ENCODE peak calls at places on chromosomes 13 and 19, in four cellular contexts. S is trophoblast cell, U is IMR-90, L is mesenchymal stem cell. M is an unnamed sample. For H3K36me3, the result is how much of the 10 kb centered on the place peaks cover.

GRCh38 chr13:27638521-27638920 is 16.8 kb downstream of the POLR1D start:
- DNase-seq in S (no peak), U (peak), L (peak), M (no peak)

GRCh38 chr13:44431150-44431549 is 57.5 kb downstream of the SERP2 start:
- DNase-seq in S (peak), U (no peak), L (no peak), M (no peak)

GRCh38 chr13:113664751-113665581 is 2.1 kb upstream of the GRK1 start:
- DNase-seq in S (no peak), U (no peak), L (no peak), M (no peak)

GRCh38 chr19:30693179-30693578 is 321.0 kb downstream of the ZNF536 start:
- DNase-seq in S (no peak), U (no peak), L (no peak), M (no peak)

GRCh38 chr19:1871630-1872029 is 8.3 kb upstream of the KLF16 start:
- DNase-seq in S (no peak), U (no peak), L (no peak), M (no peak)

GRCh38 chr13:106534844-106535551 is 464 bp downstream of the EFNB2 start:
- DNase-seq in S (peak), U (peak), L (peak), M (no peak)

GRCh38 chr13:39417643-39418042 is 185.3 kb downstream of the LHFPL6 start:
- DNase-seq in S (peak), U (peak), L (peak), M (peak)

GRCh38 chr19:42567567-42567966 is 27.2 kb downstream of the CEACAM8 start:
- DNase-seq in S (no peak), U (no peak), L (no peak), M (no peak)

GRCh38 chr19:7789447-7789846 is 26.4 kb downstream of the CLEC4M start:
- DNase-seq in S (peak), U (no peak), L (no peak), M (no peak)

GRCh38 chr13:29749401-29750177 is 100.8 kb downstream of the UBL3 start:
- DNase-seq in S (peak), U (peak), L (peak), M (no peak)

GRCh38 chr13:113110852-113111315 is 5.3 kb downstream of the F7 start:
- DNase-seq in S (no peak), U (no peak), L (no peak), M (no peak)

GRCh38 chr13:47621931-47622330 is 379.1 kb downstream of the SUCLA2 start:
- DNase-seq in S (no peak), U (peak), L (no peak), M (no peak)

GRCh38 chr13:58151452-58151851 is 519.9 kb downstream of the PCDH17 start:
- DNase-seq in S (no peak), U (no peak), L (peak), M (no peak)

GRCh38 chr19:30556230-30556711 is 184.1 kb downstream of the ZNF536 start:
- DNase-seq in S (no peak), U (no peak), L (no peak), M (no peak)

GRCh38 chr19:22600690-22601648 is 33.2 kb upstream of the ZNF492 start:
- DNase-seq in S (no peak), U (no peak), L (no peak), M (no peak)

GRCh38 chr19:3459322-3459881 is 20.9 kb downstream of the SMIM24 start:
- DNase-seq in S (peak), U (peak), L (peak), M (no peak)

GRCh38 chr19:41564515-41565383 is 11.2 kb upstream of the CEACAM21 start:
- DNase-seq in S (no peak), U (no peak), L (peak), M (peak)

GRCh38 chr19:53432088-53432661 is 391 bp downstream of the ZNF761 start:
- DNase-seq in S (peak), U (peak), L (peak), M (peak)

GRCh38 chr13:64488731-64489130 is 2741.4 kb downstream of the PCDH9 start:
- DNase-seq in S (no peak), U (peak), L (peak), M (no peak)

GRCh38 chr13:56558698-56559320 is 581.9 kb upstream of the PRR20A start:
- DNase-seq in S (no peak), U (no peak), L (no peak), M (no peak)

GRCh38 chr13:80684525-80685017 is 343.6 kb upstream of the SPRY2 start:
- DNase-seq in S (no peak), U (no peak), L (no peak), M (peak)

GRCh38 chr13:45441633-45442032 is 23.1 kb upstream of the COG3 start:
- DNase-seq in S (no peak), U (peak), L (peak), M (no peak)

GRCh38 chr13:105732946-105733529 is 802.4 kb downstream of the EFNB2 start:
- DNase-seq in S (no peak), U (no peak), L (no peak), M (no peak)

GRCh38 chr19:13615890-13616289 is 109.6 kb upstream of the CACNA1A start:
- DNase-seq in S (no peak), U (peak), L (no peak), M (no peak)

GRCh38 chr19:17495639-17496265 is 15.7 kb upstream of the PGLS start:
- DNase-seq in S (no peak), U (no peak), L (no peak), M (no peak)

DNA sequence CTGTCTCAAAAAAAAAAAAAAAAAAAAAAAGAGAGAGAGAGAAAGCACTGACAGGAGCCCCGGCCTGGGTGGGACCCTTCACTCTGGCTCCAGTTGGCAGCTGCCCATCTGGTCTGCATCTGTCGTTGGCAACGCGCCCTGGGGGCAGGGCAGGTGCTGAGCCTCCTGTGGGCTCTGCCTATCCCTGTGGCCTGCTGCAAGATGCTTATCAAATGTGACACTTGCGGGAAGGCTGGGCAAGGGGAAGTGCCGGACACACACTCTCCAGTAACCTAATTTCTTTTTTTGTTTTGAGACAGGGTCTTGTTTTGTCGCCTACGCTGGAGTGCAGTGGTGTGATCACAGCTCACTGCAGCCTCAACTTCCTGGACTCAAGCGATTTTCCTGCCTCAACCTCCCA is 10.7 kb upstream of the KPTN start:
- DNase-seq in S (no peak), U (no peak), L (no peak), M (no peak)
- H3K36me3 ChIP-seq in S (half or more), U (half or more), L (half or more), M (under half)

GRCh38 chr19:50376166-50377050 is at the start of gene NR1H2:
- DNase-seq in S (peak), U (peak), L (peak), M (peak)
- H3K14ac ChIP-seq in S (peak), U (peak), L (peak), M (peak)

DNA sequence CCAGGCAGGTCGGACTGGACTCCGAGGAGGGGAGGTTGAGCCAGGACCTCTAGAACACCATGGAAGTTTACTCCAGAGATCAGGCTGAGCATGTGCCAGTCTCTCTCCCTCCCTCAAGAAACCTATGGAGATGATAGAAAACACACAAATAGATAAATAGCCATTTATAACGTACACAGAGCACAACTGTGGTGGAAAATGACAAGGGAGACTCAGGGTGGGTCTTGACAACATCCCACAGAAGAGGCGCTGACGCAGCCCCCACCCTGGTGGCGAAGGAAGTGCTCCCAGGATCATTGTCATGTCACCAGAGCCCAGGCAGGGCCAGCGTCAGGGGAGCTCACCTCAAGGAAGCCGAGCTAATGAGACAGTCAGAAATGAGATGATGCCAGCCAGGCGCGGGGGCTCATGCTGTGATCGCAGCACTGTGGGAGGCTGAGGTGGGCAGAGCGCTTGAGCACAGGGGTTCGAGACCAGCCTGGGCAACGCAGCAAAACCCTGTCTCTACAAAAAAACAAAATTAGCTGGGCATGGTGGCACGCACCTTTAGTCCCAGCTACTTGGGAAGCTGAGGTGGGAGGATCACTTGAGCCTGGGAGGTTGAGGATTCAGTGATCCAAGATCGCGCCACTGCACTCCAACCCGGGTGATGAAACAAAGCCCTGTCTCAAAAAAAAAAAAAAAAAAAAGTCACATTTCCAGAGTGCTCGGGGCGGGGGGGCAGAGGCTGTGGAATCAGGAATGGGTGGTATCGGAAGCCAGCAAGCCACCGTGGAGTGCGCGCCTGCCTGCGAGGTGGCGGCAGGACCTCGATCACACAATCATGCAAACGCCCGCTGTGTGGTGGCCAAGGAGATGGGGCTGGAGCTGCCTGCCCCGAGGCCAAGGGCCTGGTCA is 178.4 kb downstream of the KDM4B start:
- DNase-seq in S (peak), U (no peak), L (no peak), M (no peak)
- H3K36me3 ChIP-seq in S (half or more), U (half or more), L (under half), M (under half)

GRCh38 chr13:32316030-32316344 is 679 bp downstream of the BRCA2 start:
- DNase-seq in S (no peak), U (no peak), L (no peak), M (no peak)
- H3K14ac ChIP-seq in S (peak), U (peak), L (no peak), M (peak)

M was measured in neuronal stem cell.